ENCODE peak calls at places on chromosomes 13 and 19, in nine cellular contexts. One of them, this sample, is unnamed.
A peak's percentile ranks its signal among the peaks of the same experiment; 100 is the strongest.

GRCh38 chr13:35978607-35979316 is 152.4 kb downstream of the DCLK1 start:
- DNase-seq in astrocyte of the spinal cord: peak; percentile 85
- DNase-seq in frontal cortex: peak; percentile 33
- DNase-seq in PC-3: peak; percentile 72
- DNase-seq in heart right ventricle: peak; percentile 57
- DNase-seq in NCI-H2107: no peak
- DNase-seq in activated naive CD4-positive, alpha-beta T cell treated with Interleukin-2 at 50 U/mL for 16 hours: no peak
- DNase-seq in left ventricle myocardium inferior: no peak
- DNase-seq in Daoy: peak; percentile 42
- DNase-seq in this sample: no peak

GRCh38 chr13:89066868-89067466 is 1395.8 kb downstream of the SLITRK5 start:
- DNase-seq in PC-3: peak; percentile 68
- DNase-seq in frontal cortex: no peak
- DNase-seq in left ventricle myocardium inferior: no peak
- DNase-seq in activated naive CD4-positive, alpha-beta T cell treated with Interleukin-2 at 50 U/mL for 16 hours: no peak
- DNase-seq in Daoy: peak; percentile 3
- DNase-seq in astrocyte of the spinal cord: peak; percentile 71
- DNase-seq in heart right ventricle: no peak
- DNase-seq in NCI-H2107: peak; percentile 32
- DNase-seq in this sample: no peak

GRCh38 chr13:40189885-40190655 is 476.4 kb downstream of the FOXO1 start:
- DNase-seq in Daoy: no peak
- DNase-seq in astrocyte of the spinal cord: no peak
- DNase-seq in PC-3: no peak
- DNase-seq in NCI-H2107: no peak
- DNase-seq in frontal cortex: peak; percentile 33
- DNase-seq in activated naive CD4-positive, alpha-beta T cell treated with Interleukin-2 at 50 U/mL for 16 hours: no peak
- DNase-seq in heart right ventricle: no peak
- DNase-seq in left ventricle myocardium inferior: no peak
- DNase-seq in this sample: no peak

GRCh38 chr19:33767898-33768413 is 28.7 kb upstream of the KCTD15 start:
- DNase-seq in NCI-H2107: no peak
- DNase-seq in astrocyte of the spinal cord: peak; percentile 16
- DNase-seq in PC-3: peak; percentile 25
- DNase-seq in activated naive CD4-positive, alpha-beta T cell treated with Interleukin-2 at 50 U/mL for 16 hours: peak; percentile 10
- DNase-seq in Daoy: peak; percentile 57
- DNase-seq in left ventricle myocardium inferior: no peak
- DNase-seq in heart right ventricle: no peak
- DNase-seq in frontal cortex: no peak
- DNase-seq in this sample: no peak

GRCh38 chr13:42174344-42175162 is 97.4 kb upstream of the AKAP11 start:
- DNase-seq in heart right ventricle: no peak
- DNase-seq in NCI-H2107: no peak
- DNase-seq in Daoy: no peak
- DNase-seq in left ventricle myocardium inferior: no peak
- DNase-seq in activated naive CD4-positive, alpha-beta T cell treated with Interleukin-2 at 50 U/mL for 16 hours: no peak
- DNase-seq in frontal cortex: no peak
- DNase-seq in PC-3: no peak
- DNase-seq in astrocyte of the spinal cord: no peak
- DNase-seq in this sample: no peak

GRCh38 chr13:110132178-110132975 is 174.6 kb downstream of the COL4A1 start:
- DNase-seq in activated naive CD4-positive, alpha-beta T cell treated with Interleukin-2 at 50 U/mL for 16 hours: no peak
- DNase-seq in NCI-H2107: no peak
- DNase-seq in PC-3: no peak
- DNase-seq in frontal cortex: no peak
- DNase-seq in astrocyte of the spinal cord: no peak
- DNase-seq in left ventricle myocardium inferior: no peak
- DNase-seq in Daoy: peak; percentile 22
- DNase-seq in heart right ventricle: no peak
- DNase-seq in this sample: no peak

GRCh38 chr19:16371540-16371986 is 46.9 kb downstream of the KLF2 start:
- DNase-seq in heart right ventricle: peak; percentile 44
- DNase-seq in NCI-H2107: no peak
- DNase-seq in PC-3: no peak
- DNase-seq in astrocyte of the spinal cord: no peak
- DNase-seq in frontal cortex: no peak
- DNase-seq in Daoy: no peak
- DNase-seq in activated naive CD4-positive, alpha-beta T cell treated with Interleukin-2 at 50 U/mL for 16 hours: peak; percentile 87
- DNase-seq in left ventricle myocardium inferior: peak; percentile 55
- DNase-seq in this sample: peak; percentile 66

GRCh38 chr19:17420267-17420924 is 549 bp downstream of the MVB12A start:
- DNase-seq in astrocyte of the spinal cord: peak; percentile 8
- DNase-seq in PC-3: peak; percentile 38
- DNase-seq in left ventricle myocardium inferior: peak; percentile 23
- DNase-seq in NCI-H2107: no peak
- DNase-seq in frontal cortex: peak; percentile 55
- DNase-seq in Daoy: peak; percentile 63
- DNase-seq in heart right ventricle: peak; percentile 34
- DNase-seq in activated naive CD4-positive, alpha-beta T cell treated with Interleukin-2 at 50 U/mL for 16 hours: peak; percentile 27
- DNase-seq in this sample: peak; percentile 66

GRCh38 chr13:100156786-100157185 is 67.9 kb downstream of the PCCA start:
- DNase-seq in PC-3: peak; percentile 82
- DNase-seq in astrocyte of the spinal cord: peak; percentile 54
- DNase-seq in Daoy: peak; percentile 64
- DNase-seq in frontal cortex: no peak
- DNase-seq in activated naive CD4-positive, alpha-beta T cell treated with Interleukin-2 at 50 U/mL for 16 hours: no peak
- DNase-seq in left ventricle myocardium inferior: no peak
- DNase-seq in NCI-H2107: no peak
- DNase-seq in heart right ventricle: no peak
- DNase-seq in this sample: no peak

GRCh38 chr19:2540646-2541454 is 64.9 kb downstream of the GADD45B start:
- DNase-seq in astrocyte of the spinal cord: peak; percentile 99
- DNase-seq in NCI-H2107: no peak
- DNase-seq in activated naive CD4-positive, alpha-beta T cell treated with Interleukin-2 at 50 U/mL for 16 hours: no peak
- DNase-seq in frontal cortex: no peak
- DNase-seq in heart right ventricle: peak; percentile 89
- DNase-seq in PC-3: peak; percentile 96
- DNase-seq in Daoy: peak; percentile 99
- DNase-seq in left ventricle myocardium inferior: peak; percentile 93
- DNase-seq in this sample: peak; percentile 87

GRCh38 chr19:49749055-49749716 is 13.9 kb downstream of the TSKS start:
- DNase-seq in frontal cortex: no peak
- DNase-seq in Daoy: no peak
- DNase-seq in astrocyte of the spinal cord: peak; percentile 19
- DNase-seq in heart right ventricle: no peak
- DNase-seq in PC-3: peak; percentile 22
- DNase-seq in left ventricle myocardium inferior: no peak
- DNase-seq in NCI-H2107: no peak
- DNase-seq in activated naive CD4-positive, alpha-beta T cell treated with Interleukin-2 at 50 U/mL for 16 hours: no peak
- DNase-seq in this sample: no peak

GRCh38 chr19:42108527-42109389 is 23.5 kb downstream of the POU2F2 start:
- DNase-seq in frontal cortex: peak; percentile 72
- DNase-seq in PC-3: peak; percentile 85
- DNase-seq in astrocyte of the spinal cord: peak; percentile 86
- DNase-seq in Daoy: peak; percentile 92
- DNase-seq in NCI-H2107: peak; percentile 69
- DNase-seq in heart right ventricle: peak; percentile 72
- DNase-seq in left ventricle myocardium inferior: peak; percentile 67
- DNase-seq in activated naive CD4-positive, alpha-beta T cell treated with Interleukin-2 at 50 U/mL for 16 hours: peak; percentile 88
- DNase-seq in this sample: peak; percentile 75

GRCh38 chr19:2848625-2849024 is 7.3 kb downstream of the ZNF555 start:
- DNase-seq in frontal cortex: no peak
- DNase-seq in activated naive CD4-positive, alpha-beta T cell treated with Interleukin-2 at 50 U/mL for 16 hours: no peak
- DNase-seq in PC-3: no peak
- DNase-seq in NCI-H2107: no peak
- DNase-seq in heart right ventricle: no peak
- DNase-seq in astrocyte of the spinal cord: no peak
- DNase-seq in Daoy: no peak
- DNase-seq in left ventricle myocardium inferior: no peak
- DNase-seq in this sample: no peak

GRCh38 chr13:41614671-41615519 is 157.5 kb downstream of the RGCC start:
- DNase-seq in NCI-H2107: no peak
- DNase-seq in heart right ventricle: peak; percentile 13
- DNase-seq in astrocyte of the spinal cord: peak; percentile 34
- DNase-seq in left ventricle myocardium inferior: no peak
- DNase-seq in frontal cortex: no peak
- DNase-seq in activated naive CD4-positive, alpha-beta T cell treated with Interleukin-2 at 50 U/mL for 16 hours: no peak
- DNase-seq in PC-3: peak; percentile 12
- DNase-seq in Daoy: no peak
- DNase-seq in this sample: no peak

GRCh38 chr19:17931532-17932191 is 1.2 kb upstream of the CCDC124 start:
- DNase-seq in heart right ventricle: no peak
- DNase-seq in PC-3: no peak
- DNase-seq in NCI-H2107: no peak
- DNase-seq in left ventricle myocardium inferior: no peak
- DNase-seq in Daoy: peak; percentile 57
- DNase-seq in activated naive CD4-positive, alpha-beta T cell treated with Interleukin-2 at 50 U/mL for 16 hours: no peak
- DNase-seq in astrocyte of the spinal cord: no peak
- DNase-seq in frontal cortex: no peak
- DNase-seq in this sample: no peak

GRCh38 chr19:15180451-15181390 is 20.1 kb downstream of the NOTCH3 start:
- DNase-seq in left ventricle myocardium inferior: peak; percentile 46
- DNase-seq in PC-3: no peak
- DNase-seq in Daoy: no peak
- DNase-seq in activated naive CD4-positive, alpha-beta T cell treated with Interleukin-2 at 50 U/mL for 16 hours: no peak
- DNase-seq in NCI-H2107: peak; percentile 22
- DNase-seq in astrocyte of the spinal cord: no peak
- DNase-seq in frontal cortex: no peak
- DNase-seq in heart right ventricle: peak; percentile 25
- DNase-seq in this sample: no peak

GRCh38 chr13:67652887-67653286 is 422.8 kb upstream of the PCDH9 start:
- DNase-seq in frontal cortex: no peak
- DNase-seq in left ventricle myocardium inferior: no peak
- DNase-seq in NCI-H2107: no peak
- DNase-seq in astrocyte of the spinal cord: no peak
- DNase-seq in Daoy: no peak
- DNase-seq in heart right ventricle: no peak
- DNase-seq in PC-3: no peak
- DNase-seq in activated naive CD4-positive, alpha-beta T cell treated with Interleukin-2 at 50 U/mL for 16 hours: no peak
- DNase-seq in this sample: no peak

GRCh38 chr13:77337159-77337558 is 10.3 kb upstream of the MYCBP2 start:
- DNase-seq in frontal cortex: no peak
- DNase-seq in Daoy: no peak
- DNase-seq in activated naive CD4-positive, alpha-beta T cell treated with Interleukin-2 at 50 U/mL for 16 hours: no peak
- DNase-seq in PC-3: no peak
- DNase-seq in heart right ventricle: no peak
- DNase-seq in left ventricle myocardium inferior: no peak
- DNase-seq in NCI-H2107: no peak
- DNase-seq in astrocyte of the spinal cord: no peak
- DNase-seq in this sample: no peak

GRCh38 chr19:18520848-18521691 is 800 bp downstream of the ELL start:
- DNase-seq in NCI-H2107: no peak
- DNase-seq in Daoy: peak; percentile 40
- DNase-seq in heart right ventricle: peak; percentile 45
- DNase-seq in astrocyte of the spinal cord: no peak
- DNase-seq in PC-3: no peak
- DNase-seq in left ventricle myocardium inferior: peak; percentile 41
- DNase-seq in activated naive CD4-positive, alpha-beta T cell treated with Interleukin-2 at 50 U/mL for 16 hours: peak; percentile 29
- DNase-seq in frontal cortex: no peak
- DNase-seq in this sample: peak; percentile 72

GRCh38 chr13:44197791-44198770 is 175.5 kb upstream of the SERP2 start:
- DNase-seq in left ventricle myocardium inferior: no peak
- DNase-seq in astrocyte of the spinal cord: peak; percentile 33
- DNase-seq in activated naive CD4-positive, alpha-beta T cell treated with Interleukin-2 at 50 U/mL for 16 hours: peak; percentile 18
- DNase-seq in NCI-H2107: no peak
- DNase-seq in PC-3: peak; percentile 70
- DNase-seq in frontal cortex: no peak
- DNase-seq in Daoy: no peak
- DNase-seq in heart right ventricle: no peak
- DNase-seq in this sample: no peak

GRCh38 chr19:51111606-51112005 is 3.4 kb upstream of the CTU1 start:
- DNase-seq in NCI-H2107: no peak
- DNase-seq in Daoy: peak; percentile 46
- DNase-seq in frontal cortex: no peak
- DNase-seq in PC-3: peak; percentile 36
- DNase-seq in activated naive CD4-positive, alpha-beta T cell treated with Interleukin-2 at 50 U/mL for 16 hours: no peak
- DNase-seq in astrocyte of the spinal cord: no peak
- DNase-seq in heart right ventricle: no peak
- DNase-seq in left ventricle myocardium inferior: no peak
- DNase-seq in this sample: no peak

GRCh38 chr13:21568854-21569253 is 35.1 kb downstream of the MICU2 start:
- DNase-seq in left ventricle myocardium inferior: no peak
- DNase-seq in PC-3: no peak
- DNase-seq in astrocyte of the spinal cord: no peak
- DNase-seq in Daoy: no peak
- DNase-seq in frontal cortex: no peak
- DNase-seq in activated naive CD4-positive, alpha-beta T cell treated with Interleukin-2 at 50 U/mL for 16 hours: no peak
- DNase-seq in NCI-H2107: no peak
- DNase-seq in heart right ventricle: no peak
- DNase-seq in this sample: no peak

GRCh38 chr13:102225892-102226291 is 176.0 kb downstream of the FGF14 start:
- DNase-seq in Daoy: no peak
- DNase-seq in heart right ventricle: no peak
- DNase-seq in left ventricle myocardium inferior: no peak
- DNase-seq in activated naive CD4-positive, alpha-beta T cell treated with Interleukin-2 at 50 U/mL for 16 hours: no peak
- DNase-seq in frontal cortex: no peak
- DNase-seq in PC-3: no peak
- DNase-seq in NCI-H2107: no peak
- DNase-seq in astrocyte of the spinal cord: no peak
- DNase-seq in this sample: peak; percentile 52

GRCh38 chr13:113657851-113658741 is at the start of gene ATP4B:
- DNase-seq in frontal cortex: no peak
- DNase-seq in PC-3: no peak
- DNase-seq in Daoy: no peak
- DNase-seq in left ventricle myocardium inferior: peak; percentile 13
- DNase-seq in NCI-H2107: no peak
- DNase-seq in activated naive CD4-positive, alpha-beta T cell treated with Interleukin-2 at 50 U/mL for 16 hours: no peak
- DNase-seq in astrocyte of the spinal cord: no peak
- DNase-seq in heart right ventricle: no peak
- DNase-seq in this sample: peak; percentile 25

GRCh38 chr19:40154121-40154680 is 37.0 kb upstream of the MAP3K10 start:
- DNase-seq in Daoy: no peak
- DNase-seq in NCI-H2107: no peak
- DNase-seq in PC-3: no peak
- DNase-seq in left ventricle myocardium inferior: no peak
- DNase-seq in astrocyte of the spinal cord: no peak
- DNase-seq in activated naive CD4-positive, alpha-beta T cell treated with Interleukin-2 at 50 U/mL for 16 hours: no peak
- DNase-seq in heart right ventricle: no peak
- DNase-seq in frontal cortex: no peak
- DNase-seq in this sample: peak; percentile 10

GRCh38 chr13:78298657-78299056 is 304.7 kb downstream of the POU4F1 start:
- DNase-seq in PC-3: peak; percentile 4
- DNase-seq in Daoy: peak; percentile 34
- DNase-seq in left ventricle myocardium inferior: no peak
- DNase-seq in NCI-H2107: no peak
- DNase-seq in frontal cortex: no peak
- DNase-seq in activated naive CD4-positive, alpha-beta T cell treated with Interleukin-2 at 50 U/mL for 16 hours: no peak
- DNase-seq in astrocyte of the spinal cord: peak; percentile 27
- DNase-seq in heart right ventricle: no peak
- DNase-seq in this sample: no peak

GRCh38 chr19:7242601-7243258 is 51.5 kb downstream of the INSR start:
- DNase-seq in activated naive CD4-positive, alpha-beta T cell treated with Interleukin-2 at 50 U/mL for 16 hours: no peak
- DNase-seq in heart right ventricle: peak; percentile 32
- DNase-seq in NCI-H2107: no peak
- DNase-seq in left ventricle myocardium inferior: no peak
- DNase-seq in frontal cortex: peak; percentile 60
- DNase-seq in Daoy: peak; percentile 83
- DNase-seq in PC-3: peak; percentile 33
- DNase-seq in astrocyte of the spinal cord: peak; percentile 74
- DNase-seq in this sample: no peak

GRCh38 chr19:40962460-40962961 is 28.6 kb upstream of the CYP2B6 start:
- DNase-seq in astrocyte of the spinal cord: peak; percentile 24
- DNase-seq in PC-3: peak; percentile 92
- DNase-seq in Daoy: peak; percentile 77
- DNase-seq in frontal cortex: no peak
- DNase-seq in left ventricle myocardium inferior: no peak
- DNase-seq in heart right ventricle: no peak
- DNase-seq in activated naive CD4-positive, alpha-beta T cell treated with Interleukin-2 at 50 U/mL for 16 hours: no peak
- DNase-seq in NCI-H2107: no peak
- DNase-seq in this sample: no peak

GRCh38 chr13:108060111-108060510 is 155.2 kb downstream of the LIG4 start:
- DNase-seq in astrocyte of the spinal cord: no peak
- DNase-seq in activated naive CD4-positive, alpha-beta T cell treated with Interleukin-2 at 50 U/mL for 16 hours: no peak
- DNase-seq in left ventricle myocardium inferior: no peak
- DNase-seq in NCI-H2107: no peak
- DNase-seq in Daoy: no peak
- DNase-seq in frontal cortex: no peak
- DNase-seq in PC-3: no peak
- DNase-seq in heart right ventricle: no peak
- DNase-seq in this sample: no peak

GRCh38 chr19:48255376-48256303 is at the start of gene CARD8:
- DNase-seq in NCI-H2107: peak; percentile 56
- DNase-seq in PC-3: peak; percentile 77
- DNase-seq in heart right ventricle: peak; percentile 88
- DNase-seq in left ventricle myocardium inferior: peak; percentile 80
- DNase-seq in activated naive CD4-positive, alpha-beta T cell treated with Interleukin-2 at 50 U/mL for 16 hours: peak; percentile 84
- DNase-seq in astrocyte of the spinal cord: peak; percentile 92
- DNase-seq in Daoy: peak; percentile 87
- DNase-seq in frontal cortex: peak; percentile 39
- DNase-seq in this sample: peak; percentile 84

GRCh38 chr19:46970815-46971214 is 48.8 kb upstream of the NPAS1 start:
- DNase-seq in frontal cortex: no peak
- DNase-seq in Daoy: peak; percentile 92
- DNase-seq in astrocyte of the spinal cord: peak; percentile 42
- DNase-seq in PC-3: peak; percentile 72
- DNase-seq in NCI-H2107: no peak
- DNase-seq in heart right ventricle: peak; percentile 79
- DNase-seq in left ventricle myocardium inferior: peak; percentile 66
- DNase-seq in activated naive CD4-positive, alpha-beta T cell treated with Interleukin-2 at 50 U/mL for 16 hours: no peak
- DNase-seq in this sample: no peak